ENCODE peak calls at places on chromosomes 4 and X, in five cellular contexts. I is SK-N-SH, U is K562, K is IMR-90, O is HepG2. D is an unnamed sample.

GRCh38 chr4:38902695-38903094 is 35.1 kb downstream of the FAM114A1 start:
- DNase-seq in I (peak), U (peak), K (no peak), O (peak), D (no peak)

GRCh38 chr4:156193800-156194199 is 240.1 kb upstream of the CTSO start:
- DNase-seq in I (no peak), U (no peak), K (peak), O (no peak), D (no peak)

GRCh38 chrX:41558531-41558930 is 111.4 kb downstream of the NYX start:
- DNase-seq in I (peak), U (peak), K (peak), O (no peak), D (no peak)

GRCh38 chr4:122583906-122584305 is 37.0 kb downstream of the IL21 start:
- DNase-seq in I (no peak), U (no peak), K (peak), O (no peak), D (no peak)

GRCh38 chr4:10524196-10524833 is 67.1 kb upstream of the ZNF518B start:
- DNase-seq in I (no peak), U (no peak), K (no peak), O (no peak), D (no peak)

GRCh38 chr4:157885785-157886184 is 287.0 kb downstream of the GASK1B start:
- DNase-seq in I (no peak), U (no peak), K (no peak), O (no peak), D (no peak)

GRCh38 chr4:169416997-169417396 is 146.2 kb upstream of the SH3RF1 start:
- DNase-seq in I (no peak), U (no peak), K (no peak), O (peak), D (no peak)

GRCh38 chr4:163587867-163588266 is 93.4 kb downstream of the TMA16 start:
- DNase-seq in I (peak), U (peak), K (no peak), O (peak), D (peak)

GRCh38 chrX:30513284-30513683 is 64.3 kb downstream of the TASL start:
- DNase-seq in I (peak), U (peak), K (no peak), O (peak), D (no peak)

GRCh38 chr4:2343476-2343875 is 75.0 kb downstream of the ZFYVE28 start:
- DNase-seq in I (no peak), U (no peak), K (no peak), O (no peak), D (no peak)

GRCh38 chr4:82989567-82990429 is 20.8 kb downstream of the LIN54 start:
- DNase-seq in I (no peak), U (no peak), K (peak), O (peak), D (peak)

GRCh38 chr4:1092026-1092982 is 21.1 kb downstream of the RNF212 start:
- DNase-seq in I (no peak), U (peak), K (no peak), O (no peak), D (no peak)

GRCh38 chr4:184664445-184665210 is 15.1 kb downstream of the PRIMPOL start:
- DNase-seq in I (peak), U (peak), K (peak), O (no peak), D (no peak)
- TF ChIP-seq MXI1 in I (no peak), U (no peak), K (no peak), O (no peak), D (no peak)

GRCh38 chr4:119032921-119033685 is 102.5 kb upstream of the MYOZ2 start:
- DNase-seq in I (no peak), U (no peak), K (no peak), O (no peak), D (no peak)

GRCh38 chr4:119031218-119031617 is 104.4 kb upstream of the MYOZ2 start:
- DNase-seq in I (no peak), U (no peak), K (no peak), O (no peak), D (no peak)

GRCh38 chr4:119037709-119038463 is 97.7 kb upstream of the MYOZ2 start:
- DNase-seq in I (no peak), U (no peak), K (no peak), O (no peak), D (peak)

GRCh38 chr4:119035941-119036737 is 99.5 kb upstream of the MYOZ2 start:
- DNase-seq in I (no peak), U (no peak), K (peak), O (no peak), D (no peak)

GRCh38 chr4:119034276-119035008 is 101.2 kb upstream of the MYOZ2 start:
- DNase-seq in I (no peak), U (no peak), K (no peak), O (no peak), D (no peak)
- TF ChIP-seq CTCF in I (no peak), U (no peak), K (no peak), O (no peak), D (no peak)

DNA sequence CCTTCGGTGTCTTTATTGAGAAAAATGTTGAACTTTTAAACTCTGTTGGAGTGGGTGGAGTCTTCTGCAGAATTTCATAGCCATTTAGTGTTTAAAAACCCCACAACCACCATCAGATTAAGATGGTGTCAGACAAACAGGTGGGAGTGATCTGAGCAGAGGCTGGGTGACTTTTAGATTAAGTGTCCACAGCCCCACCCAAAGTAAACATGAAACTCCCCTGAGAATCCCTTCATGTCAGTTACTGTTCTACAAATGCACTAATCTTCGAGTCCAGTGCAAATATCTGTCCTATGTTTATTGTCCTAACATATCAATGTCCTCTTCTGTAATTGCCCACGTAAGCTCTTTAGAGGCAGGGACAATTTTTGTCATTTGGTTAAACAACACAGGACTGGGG is 175.6 kb upstream of the RBPJ start:
- DNase-seq in I (no peak), U (no peak), K (no peak), O (peak), D (no peak)
- TF ChIP-seq MXI1 in I (no peak), U (no peak), K (no peak), O (no peak), D (no peak)

GRCh38 chr4:12879500-12879899 is 604.6 kb downstream of the RAB28 start:
- DNase-seq in I (no peak), U (no peak), K (no peak), O (no peak), D (no peak)

GRCh38 chr4:12873351-12873750 is 610.8 kb downstream of the RAB28 start:
- DNase-seq in I (no peak), U (no peak), K (no peak), O (no peak), D (no peak)

GRCh38 chr4:12880844-12881243 is 603.3 kb downstream of the RAB28 start:
- DNase-seq in I (no peak), U (no peak), K (no peak), O (no peak), D (no peak)

DNA sequence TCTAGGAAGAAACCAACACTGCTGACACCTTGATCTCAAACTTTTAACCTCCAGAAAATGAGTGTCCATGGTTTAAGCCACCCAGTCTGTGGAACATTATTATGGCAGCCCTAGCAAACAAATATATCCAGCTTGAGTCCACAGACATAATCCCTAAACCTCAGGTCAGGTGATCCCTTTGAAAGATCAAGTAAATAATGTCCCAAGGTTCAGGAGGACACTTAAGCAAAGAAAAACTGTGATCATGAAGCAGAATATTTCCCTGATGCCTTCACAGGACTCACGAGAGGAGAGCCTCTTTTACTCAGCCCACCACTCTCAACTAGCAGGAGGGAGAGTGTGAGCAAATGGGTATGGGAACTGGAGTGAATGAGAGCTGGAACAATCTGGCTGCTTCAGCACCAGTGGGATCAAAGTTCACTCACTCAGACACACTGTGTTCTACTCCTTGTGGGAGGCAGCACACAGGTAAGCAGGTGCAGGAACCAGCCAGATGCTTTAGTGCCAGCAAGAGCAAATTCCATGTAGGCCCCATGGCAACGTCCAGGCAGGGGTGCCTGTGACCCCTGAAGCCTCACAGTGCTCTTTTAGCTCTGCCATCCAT is 608.4 kb downstream of the RAB28 start:
- DNase-seq in I (no peak), U (no peak), K (no peak), O (peak), D (no peak)
- TF ChIP-seq CTCF in I (no peak), U (no peak), K (no peak), O (no peak), D (no peak)

DNA sequence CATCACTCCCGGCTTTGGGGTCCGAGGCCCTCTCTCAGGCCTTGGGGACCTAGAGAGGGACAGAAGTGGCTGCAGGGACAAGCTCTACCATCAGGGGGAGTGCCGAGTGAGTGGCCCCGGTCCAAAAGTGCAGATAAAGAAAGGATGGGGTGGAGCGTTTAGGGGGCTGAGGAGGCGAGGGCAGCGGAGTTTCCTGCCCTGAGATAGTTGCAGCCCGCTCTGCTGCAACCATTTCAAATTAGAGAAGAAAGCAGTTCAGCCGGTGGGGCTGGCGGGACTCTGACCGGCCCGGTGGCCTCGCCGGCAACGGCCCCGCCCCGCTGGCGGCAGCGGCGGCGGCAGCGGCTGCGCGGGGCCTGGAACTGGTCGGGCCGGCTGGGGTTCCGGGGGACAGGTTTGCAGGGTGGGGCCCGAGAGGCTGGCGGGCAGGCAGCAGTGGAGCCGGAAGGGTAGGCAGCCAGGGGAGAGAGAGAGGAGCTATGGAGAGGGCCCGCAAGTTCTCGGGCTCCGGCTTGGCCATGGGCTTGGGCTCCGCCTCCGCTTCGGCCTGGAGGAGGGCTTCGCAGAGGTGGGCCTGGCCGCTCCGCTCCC is 7.6 kb downstream of the DLG3 start:
- DNase-seq in I (peak), U (peak), K (peak), O (peak), D (no peak)
- TF ChIP-seq MXI1 in I (no peak), U (no peak), K (no peak), O (no peak), D (no peak)

GRCh38 chrX:19040373-19040772 is 56.5 kb upstream of the PHKA2 start:
- DNase-seq in I (no peak), U (no peak), K (no peak), O (no peak), D (no peak)
- TF ChIP-seq CTCF in I (peak), U (peak), K (peak), O (peak), D (peak)

GRCh38 chrX:133333154-133333750 is 82.0 kb downstream of the GPC4 start:
- DNase-seq in I (no peak), U (no peak), K (no peak), O (no peak), D (no peak)
- TF ChIP-seq MXI1 in I (no peak), U (no peak), K (no peak), O (no peak), D (no peak)

GRCh38 chr4:8503801-8504200 is 63.2 kb downstream of the TRMT44 start:
- DNase-seq in I (no peak), U (no peak), K (no peak), O (no peak), D (no peak)
- TF ChIP-seq CTCF in I (no peak), U (peak), K (no peak), O (no peak), D (no peak)

DNA sequence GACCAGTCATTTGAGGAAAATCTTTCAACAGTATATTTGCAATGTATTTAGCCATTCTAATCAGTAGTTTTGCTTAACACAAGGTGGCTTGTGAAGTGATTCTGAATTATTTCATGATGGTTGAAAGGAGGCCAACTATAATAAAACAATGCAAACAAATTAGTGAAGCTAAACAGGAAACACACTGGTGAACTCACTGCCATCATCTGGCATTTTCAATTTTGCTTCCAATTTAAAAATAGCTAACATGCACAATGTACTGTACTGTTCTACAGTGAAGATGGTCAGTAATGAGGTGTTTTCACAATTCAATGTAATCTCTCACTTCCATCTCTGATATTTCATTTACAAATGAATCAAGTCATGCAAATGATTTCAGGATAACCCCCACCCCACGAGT is 31.1 kb downstream of the PGRMC2 start:
- DNase-seq in I (no peak), U (no peak), K (no peak), O (no peak), D (no peak)
- TF ChIP-seq MXI1 in I (no peak), U (no peak), K (no peak), O (no peak), D (no peak)